ENCODE peak calls at places on chromosomes 7 and 10, in seven cellular contexts. G, Z, A, S, H, R and P are unnamed samples.

GRCh38 chr7:23617482-23617881 is 20.3 kb downstream of the CCDC126 start:
- DNase-seq in G (no peak), Z (no peak), A (no peak), S (no peak), H (no peak), R (no peak), P (no peak)

GRCh38 chr10:48684792-48685651 is at the start of gene WDFY4:
- DNase-seq in G (no peak), Z (no peak), A (no peak), S (no peak), H (no peak), R (no peak), P (peak; percentile 84)

GRCh38 chr10:21600804-21601512 is 66.9 kb downstream of the MLLT10 start:
- DNase-seq in G (no peak), Z (no peak), A (no peak), S (no peak), H (no peak), R (no peak), P (no peak)

GRCh38 chr10:114963908-114964307 is 25.9 kb downstream of the TRUB1 start:
- DNase-seq in G (no peak), Z (no peak), A (no peak), S (no peak), H (no peak), R (no peak), P (no peak)

GRCh38 chr7:45189151-45189970 is 31.8 kb downstream of the RAMP3 start:
- DNase-seq in G (no peak), Z (no peak), A (peak; percentile 48), S (no peak), H (no peak), R (no peak), P (no peak)

GRCh38 chr10:16901102-16901501 is 83.9 kb upstream of the RSU1 start:
- DNase-seq in G (no peak), Z (no peak), A (no peak), S (no peak), H (no peak), R (no peak), P (no peak)

GRCh38 chr7:41478187-41478586 is 224.7 kb downstream of the INHBA start:
- DNase-seq in G (no peak), Z (no peak), A (no peak), S (no peak), H (no peak), R (no peak), P (no peak)

GRCh38 chr7:3455826-3456444 is 154.9 kb downstream of the SDK1 start:
- DNase-seq in G (no peak), Z (no peak), A (no peak), S (no peak), H (no peak), R (peak; percentile 77), P (no peak)

GRCh38 chr10:34491666-34492065 is 323.4 kb downstream of the PARD3 start:
- DNase-seq in G (no peak), Z (no peak), A (no peak), S (no peak), H (no peak), R (peak; percentile 16), P (no peak)

GRCh38 chr7:19122018-19122588 is 4.7 kb upstream of the TWIST1 start:
- DNase-seq in G (no peak), Z (no peak), A (no peak), S (no peak), H (no peak), R (peak; percentile 90), P (no peak)

GRCh38 chr10:131920151-131920550 is 19.3 kb downstream of the PPP2R2D start:
- DNase-seq in G (no peak), Z (no peak), A (no peak), S (no peak), H (no peak), R (no peak), P (no peak)